ENCODE peak calls at places on chromosome 11, in ten cellular contexts. R is transverse colon, A is spleen, P is right lobe of liver, H is HCT116, O is IMR-90, Q is ovary, C is lower leg skin, M is heart left ventricle, V is body of pancreas. F is an unnamed sample.
A peak's percentile ranks its signal among the peaks of the same experiment; 100 is the strongest.

GRCh38 chr11:124865902-124866851 is 945 bp downstream of the ROBO3 start:
- DNase-seq in R (peak; percentile 31), A (peak; percentile 87), P (no peak), H (no peak), O (peak; percentile 15), Q (peak; percentile 58), C (no peak), M (no peak), V (peak; percentile 47), F (no peak)

GRCh38 chr11:115126515-115127208 is 377.6 kb downstream of the CADM1 start:
- DNase-seq in R (no peak), A (no peak), P (no peak), H (no peak), O (no peak), Q (no peak), C (no peak), M (no peak), V (no peak), F (no peak)

GRCh38 chr11:15233386-15233785 is 118.7 kb downstream of the INSC start:
- DNase-seq in R (no peak), A (no peak), P (no peak), H (no peak), O (no peak), Q (no peak), C (no peak), M (no peak), V (no peak), F (no peak)

GRCh38 chr11:69277074-69277809 is 16.7 kb upstream of the MYEOV start:
- DNase-seq in R (no peak), A (peak; percentile 56), P (no peak), H (no peak), O (no peak), Q (no peak), C (no peak), M (no peak), V (no peak), F (no peak)

GRCh38 chr11:123616505-123617198 is 37.8 kb downstream of the SCN3B start:
- DNase-seq in R (peak; percentile 13), A (no peak), P (no peak), H (no peak), O (peak; percentile 86), Q (peak; percentile 81), C (peak; percentile 25), M (peak; percentile 77), V (no peak), F (peak; percentile 40)

GRCh38 chr11:36564376-36565032 is 3.3 kb upstream of the RAG1 start:
- DNase-seq in R (peak; percentile 47), A (no peak), P (no peak), H (peak; percentile 24), O (peak; percentile 61), Q (peak; percentile 42), C (peak; percentile 24), M (no peak), V (peak; percentile 61), F (peak; percentile 35)

GRCh38 chr11:76918941-76919386 is 58.2 kb downstream of the ACER3 start:
- DNase-seq in R (peak; percentile 15), A (no peak), P (no peak), H (peak; percentile 44), O (peak; percentile 78), Q (no peak), C (no peak), M (no peak), V (no peak), F (no peak)

GRCh38 chr11:27839226-27839913 is 139.1 kb upstream of the BDNF start:
- DNase-seq in R (no peak), A (no peak), P (no peak), H (no peak), O (peak; percentile 19), Q (no peak), C (no peak), M (no peak), V (no peak), F (no peak)

GRCh38 chr11:6315811-6316425 is 4.4 kb downstream of the CAVIN3 start:
- DNase-seq in R (peak; percentile 45), A (peak; percentile 79), P (peak; percentile 48), H (peak; percentile 41), O (peak; percentile 65), Q (peak; percentile 67), C (peak; percentile 52), M (peak; percentile 66), V (peak; percentile 63), F (no peak)

GRCh38 chr11:2904153-2905052 is 18.8 kb upstream of the CDKN1C start:
- DNase-seq in R (peak; percentile 94), A (no peak), P (peak; percentile 65), H (no peak), O (no peak), Q (no peak), C (no peak), M (no peak), V (no peak), F (no peak)
- H3K4me3 ChIP-seq in R (peak overlapping the region; percentile 63), A (no peak overlapping the region), P (peak overlapping the region; percentile 71), H (peak overlapping the region; percentile 76), O (no peak overlapping the region), Q (no peak overlapping the region), C (no peak overlapping the region), M (no peak overlapping the region), V (no peak overlapping the region), F (no peak overlapping the region)

DNA sequence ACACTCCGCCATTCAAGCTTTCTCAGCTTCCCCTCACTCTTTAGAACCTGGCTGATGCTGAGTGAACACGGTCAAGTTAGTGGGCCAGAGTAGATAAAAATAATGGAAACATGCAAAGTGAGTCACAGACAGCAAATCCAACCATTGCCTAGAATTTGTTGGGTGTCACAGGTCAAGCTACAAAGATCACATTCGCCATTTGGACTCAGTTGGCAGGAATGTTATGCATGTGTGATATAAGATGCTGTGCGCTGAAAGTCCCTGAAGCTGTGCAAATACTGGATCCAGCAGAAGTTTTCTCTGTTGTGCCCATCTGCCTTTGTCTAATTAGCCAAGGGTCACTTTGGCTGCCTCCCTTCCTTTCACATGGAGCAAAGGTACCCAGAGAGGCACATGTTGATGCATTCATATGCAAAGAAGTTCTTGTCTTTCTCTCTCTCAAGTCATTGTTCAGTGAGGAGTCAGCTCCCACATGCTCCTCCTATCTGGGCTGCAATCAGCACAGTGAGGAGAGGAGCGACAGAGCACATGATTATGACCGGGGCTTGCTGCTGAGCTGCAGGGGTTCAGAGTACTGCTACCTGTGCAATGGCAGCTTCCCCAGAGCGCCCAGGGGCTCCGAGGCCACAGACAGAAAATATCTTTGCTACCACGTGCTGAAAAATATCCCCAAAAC is 39.7 kb downstream of the FLI1 start:
- DNase-seq in R (peak; percentile 46), A (no peak), P (no peak), H (no peak), O (peak; percentile 66), Q (no peak), C (no peak), M (no peak), V (no peak), F (no peak)
- TF ChIP-seq POLR2A in R (no peak), A (no peak), P (no peak), H (no peak), O (no peak), Q (no peak), C (no peak), M (no peak), V (no peak), F (no peak)

GRCh38 chr11:64314146-64314804 is 3.1 kb downstream of the TRMT112 start:
- DNase-seq in R (no peak), A (no peak), P (no peak), H (no peak), O (no peak), Q (no peak), C (no peak), M (no peak), V (no peak), F (no peak)
- H3K4me3 ChIP-seq in R (no peak overlapping the region), A (no peak overlapping the region), P (no peak overlapping the region), H (no peak overlapping the region), O (no peak overlapping the region), Q (no peak overlapping the region), C (no peak overlapping the region), M (peak overlapping the region; percentile 39), V (no peak overlapping the region), F (no peak overlapping the region)

DNA sequence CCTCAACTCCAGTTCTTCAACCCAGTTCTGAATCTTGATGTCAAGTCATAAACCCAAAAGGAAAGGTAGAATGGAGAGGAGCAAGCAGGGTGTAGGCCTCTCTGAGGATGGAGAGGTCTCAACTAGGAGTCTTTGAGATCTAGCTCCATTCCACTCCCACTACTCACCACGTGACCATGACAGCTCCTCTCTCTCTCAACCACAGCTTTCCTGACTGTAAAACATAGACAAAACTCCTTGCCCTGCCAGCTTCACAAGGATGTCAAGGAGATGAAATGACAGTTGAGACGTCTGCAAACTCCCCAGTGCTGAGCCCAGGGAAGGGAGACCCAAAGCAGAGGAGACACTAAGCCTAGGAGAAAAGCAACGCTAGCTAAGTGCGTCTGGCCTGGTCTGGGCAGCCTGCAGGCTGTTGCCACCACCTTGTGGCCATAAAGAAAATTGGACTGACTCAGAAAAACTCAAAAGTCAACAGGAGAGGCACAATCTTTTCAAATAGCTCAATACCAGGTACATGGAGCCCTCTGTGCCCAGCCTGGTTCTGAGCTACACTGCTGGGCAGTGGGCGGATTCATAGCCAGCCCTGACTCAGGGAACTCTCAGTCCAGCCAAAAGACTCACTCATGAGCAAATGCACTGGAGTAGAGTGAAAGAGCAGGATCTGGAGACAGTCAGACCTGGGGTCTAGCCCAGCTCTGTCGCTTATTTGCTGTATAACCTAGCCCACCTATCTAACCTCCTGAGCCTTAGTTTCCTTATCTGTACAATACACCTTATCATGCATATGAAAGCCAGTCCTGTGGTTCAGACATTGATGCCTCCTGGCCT is 3.4 kb downstream of the CLPB start:
- DNase-seq in R (no peak), A (no peak), P (no peak), H (no peak), O (peak; percentile 59), Q (peak; percentile 44), C (no peak), M (no peak), V (peak; percentile 36), F (no peak)
- TF ChIP-seq POLR2A in R (no peak), A (no peak), P (no peak), H (no peak), O (no peak), Q (no peak), C (no peak), M (no peak), V (no peak), F (no peak)